ENCODE peak calls at places on chromosomes 16 and 17, in seven cellular contexts. S, U, K, Z, J, E and F are unnamed samples.
A peak's percentile ranks its signal among the peaks of the same experiment; 100 is the strongest.

GRCh38 chr17:78993241-78993956 is 13.7 kb upstream of the LGALS3BP start:
- DNase-seq in S (peak; percentile 72), U (no peak), K (peak; percentile 68), Z (no peak), J (peak; percentile 94), E (no peak), F (no peak)

GRCh38 chr16:10992797-10993196 is 48.4 kb downstream of the CLEC16A start:
- DNase-seq in S (peak; percentile 21), U (peak; percentile 52), K (peak; percentile 77), Z (no peak), J (no peak), E (no peak), F (no peak)

GRCh38 chr16:62853887-62854286 is 817.6 kb upstream of the CDH8 start:
- DNase-seq in S (no peak), U (no peak), K (no peak), Z (no peak), J (no peak), E (no peak), F (no peak)

GRCh38 chr17:1294157-1294717 is 14.8 kb downstream of the TRARG1 start:
- DNase-seq in S (no peak), U (no peak), K (no peak), Z (no peak), J (no peak), E (no peak), F (no peak)

GRCh38 chr17:49244839-49245238 is 14.3 kb upstream of the PHOSPHO1 start:
- DNase-seq in S (no peak), U (no peak), K (no peak), Z (no peak), J (no peak), E (no peak), F (no peak)

GRCh38 chr17:79840204-79840988 is 1.2 kb upstream of the CBX4 start:
- DNase-seq in S (peak; percentile 47), U (no peak), K (no peak), Z (no peak), J (peak; percentile 85), E (no peak), F (no peak)

GRCh38 chr17:17186051-17186450 is 20.1 kb downstream of the PLD6 start:
- DNase-seq in S (no peak), U (no peak), K (no peak), Z (no peak), J (no peak), E (no peak), F (no peak)

GRCh38 chr17:67515490-67516088 is 138.5 kb downstream of the PITPNC1 start:
- DNase-seq in S (no peak), U (no peak), K (no peak), Z (no peak), J (no peak), E (no peak), F (no peak)

GRCh38 chr17:8002646-8003593 is 505 bp downstream of the GUCY2D start:
- DNase-seq in S (peak; percentile 7), U (no peak), K (no peak), Z (no peak), J (no peak), E (no peak), F (no peak)

GRCh38 chr17:5234645-5235576 is at the start of gene SCIMP:
- DNase-seq in S (no peak), U (no peak), K (no peak), Z (no peak), J (no peak), E (peak; percentile 82), F (no peak)

GRCh38 chr16:54355251-54355650 is 68.7 kb upstream of the IRX3 start:
- DNase-seq in S (no peak), U (no peak), K (no peak), Z (no peak), J (no peak), E (no peak), F (no peak)

GRCh38 chr17:72717276-72717675 is 375.2 kb downstream of the SLC39A11 start:
- DNase-seq in S (no peak), U (no peak), K (no peak), Z (no peak), J (no peak), E (no peak), F (no peak)

GRCh38 chr17:17528101-17528500 is 31.9 kb upstream of the RASD1 start:
- DNase-seq in S (no peak), U (no peak), K (no peak), Z (no peak), J (no peak), E (no peak), F (no peak)

GRCh38 chr17:75009139-75009724 is 3.2 kb upstream of the MRPL58 start:
- DNase-seq in S (no peak), U (no peak), K (no peak), Z (no peak), J (no peak), E (no peak), F (no peak)

GRCh38 chr17:15462962-15463361 is 4.5 kb downstream of the CDRT4 start:
- DNase-seq in S (no peak), U (no peak), K (no peak), Z (no peak), J (no peak), E (no peak), F (no peak)

GRCh38 chr17:39954876-39955275 is 7.9 kb upstream of the GSDMA start:
- DNase-seq in S (no peak), U (no peak), K (no peak), Z (no peak), J (no peak), E (no peak), F (no peak)

GRCh38 chr16:4017807-4018206 is 98.4 kb downstream of the ADCY9 start:
- DNase-seq in S (no peak), U (no peak), K (no peak), Z (no peak), J (no peak), E (no peak), F (no peak)

GRCh38 chr16:90011196-90011819 is 7.9 kb downstream of the DBNDD1 start:
- DNase-seq in S (no peak), U (no peak), K (no peak), Z (no peak), J (no peak), E (no peak), F (no peak)

GRCh38 chr17:60577147-60577925 is 22.7 kb upstream of the PPM1D start:
- DNase-seq in S (peak; percentile 67), U (no peak), K (peak; percentile 31), Z (no peak), J (peak; percentile 33), E (peak; percentile 30), F (no peak)

GRCh38 chr16:4327782-4328579 is 12.1 kb downstream of the GLIS2 start:
- DNase-seq in S (peak; percentile 72), U (no peak), K (peak; percentile 49), Z (no peak), J (peak; percentile 95), E (no peak), F (no peak)

GRCh38 chr17:51079049-51079448 is 41.6 kb downstream of the SPAG9 start:
- DNase-seq in S (no peak), U (no peak), K (no peak), Z (no peak), J (no peak), E (no peak), F (no peak)

GRCh38 chr17:6475411-6475810 is 31.2 kb downstream of the PIMREG start:
- DNase-seq in S (no peak), U (no peak), K (no peak), Z (no peak), J (no peak), E (no peak), F (no peak)

GRCh38 chr16:11781773-11782172 is 15.3 kb downstream of the ZC3H7A start:
- DNase-seq in S (peak; percentile 27), U (no peak), K (no peak), Z (no peak), J (peak; percentile 39), E (peak; percentile 51), F (no peak)

GRCh38 chr17:4856937-4857314 is 23.8 kb downstream of the MINK1 start:
- DNase-seq in S (no peak), U (no peak), K (no peak), Z (no peak), J (no peak), E (no peak), F (no peak)

GRCh38 chr17:17713839-17714238 is 32.6 kb downstream of the RAI1 start:
- DNase-seq in S (no peak), U (no peak), K (no peak), Z (no peak), J (no peak), E (no peak), F (no peak)

DNA sequence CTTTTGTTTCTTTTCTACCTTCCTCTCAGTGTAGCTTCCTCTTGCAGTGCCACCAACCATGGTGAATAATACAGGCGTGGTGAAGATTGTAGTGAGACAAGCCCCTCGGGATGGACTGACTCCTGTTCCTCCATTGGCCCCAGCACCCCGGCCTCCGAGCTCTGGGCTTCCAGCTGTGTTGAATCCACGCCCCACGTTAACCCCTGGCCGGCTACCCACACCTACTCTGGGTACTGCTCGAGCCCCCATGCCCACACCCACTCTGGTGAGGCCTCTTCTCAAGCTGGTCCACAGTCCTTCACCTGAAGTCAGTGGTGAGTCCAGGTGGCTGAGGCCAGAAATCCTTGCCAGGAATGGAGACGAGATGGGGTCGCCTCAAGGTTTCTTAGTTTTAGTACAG is 23.9 kb downstream of the SRCAP start:
- DNase-seq in S (no peak), U (no peak), K (no peak), Z (no peak), J (no peak), E (no peak), F (no peak)
- H3K9ac ChIP-seq in S (no peak overlapping the region), U (no peak overlapping the region), K (no peak overlapping the region), Z (no peak overlapping the region), J (no peak overlapping the region), E (no peak overlapping the region), F (no peak overlapping the region)

GRCh38 chr16:67149276-67150057 is 1.3 kb downstream of the B3GNT9 start:
- DNase-seq in S (no peak), U (no peak), K (no peak), Z (no peak), J (no peak), E (no peak), F (no peak)
- TF ChIP-seq POLR2AphosphoS5 in S (no peak), U (no peak), K (no peak), Z (no peak), J (no peak), E (no peak), F (no peak)

DNA sequence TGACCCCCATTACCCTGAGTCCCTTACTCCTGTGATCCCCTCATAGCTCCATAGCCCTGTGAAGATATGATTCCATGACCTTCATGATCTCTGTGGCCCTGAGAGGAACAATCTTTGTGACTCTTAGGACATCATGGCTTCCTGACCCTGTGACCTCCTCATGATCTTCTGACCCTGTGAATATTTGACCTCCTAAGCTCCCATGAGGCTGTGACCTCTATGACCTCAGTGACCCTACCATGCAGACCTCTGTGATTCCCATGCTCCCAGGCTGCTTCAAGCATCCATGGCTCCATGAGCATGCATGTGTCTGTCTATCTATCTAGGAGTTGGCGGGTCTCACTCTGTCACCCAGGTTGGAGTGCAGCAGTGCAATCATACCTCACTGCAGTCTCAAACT is 12.1 kb downstream of the RIPOR1 start:
- DNase-seq in S (no peak), U (no peak), K (no peak), Z (no peak), J (no peak), E (no peak), F (no peak)
- H3K9ac ChIP-seq in S (no peak overlapping the region), U (no peak overlapping the region), K (no peak overlapping the region), Z (no peak overlapping the region), J (no peak overlapping the region), E (no peak overlapping the region), F (no peak overlapping the region)

GRCh38 chr17:55763856-55764255 is 13.0 kb downstream of the PCTP start:
- DNase-seq in S (peak; percentile 71), U (no peak), K (no peak), Z (no peak), J (no peak), E (no peak), F (peak; percentile 88)
- TF ChIP-seq POLR2AphosphoS5 in S (no peak), U (no peak), K (no peak), Z (no peak), J (no peak), E (no peak), F (no peak)

GRCh38 chr17:47848198-47848513 is 2.8 kb downstream of the SP6 start:
- DNase-seq in S (no peak), U (no peak), K (no peak), Z (no peak), J (no peak), E (no peak), F (no peak)
- H3K9ac ChIP-seq in S (no peak overlapping the region), U (no peak overlapping the region), K (no peak overlapping the region), Z (no peak overlapping the region), J (no peak overlapping the region), E (no peak overlapping the region), F (no peak overlapping the region)